ENCODE peak calls at places on chromosome 1, in nine cellular contexts. One of them, this sample, is unnamed.

GRCh38 chr1:106937104-106937503 is 119.4 kb upstream of the PRMT6 start:
- DNase-seq in heart right ventricle: no peak
- DNase-seq in A549: no peak
- DNase-seq in neural progenitor cell: no peak
- DNase-seq in MM.1S: no peak
- DNase-seq in sigmoid colon: no peak
- DNase-seq in GM12865: no peak
- DNase-seq in fibroblast of villous mesenchyme: peak
- DNase-seq in AG10803: peak
- DNase-seq in this sample: peak

GRCh38 chr1:60898987-60899386 is 183.4 kb upstream of the NFIA start:
- DNase-seq in heart right ventricle: no peak
- DNase-seq in A549: no peak
- DNase-seq in neural progenitor cell: no peak
- DNase-seq in MM.1S: peak
- DNase-seq in sigmoid colon: no peak
- DNase-seq in GM12865: peak
- DNase-seq in fibroblast of villous mesenchyme: no peak
- DNase-seq in AG10803: no peak
- DNase-seq in this sample: no peak

GRCh38 chr1:95023399-95024050 is 49.2 kb downstream of the ALG14 start:
- DNase-seq in heart right ventricle: peak
- DNase-seq in A549: no peak
- DNase-seq in neural progenitor cell: no peak
- DNase-seq in MM.1S: no peak
- DNase-seq in sigmoid colon: no peak
- DNase-seq in GM12865: no peak
- DNase-seq in fibroblast of villous mesenchyme: peak
- DNase-seq in AG10803: peak
- DNase-seq in this sample: peak

GRCh38 chr1:242043165-242043564 is 44.3 kb upstream of the MAP1LC3C start:
- DNase-seq in heart right ventricle: no peak
- DNase-seq in A549: no peak
- DNase-seq in neural progenitor cell: no peak
- DNase-seq in MM.1S: no peak
- DNase-seq in sigmoid colon: no peak
- DNase-seq in GM12865: no peak
- DNase-seq in fibroblast of villous mesenchyme: no peak
- DNase-seq in AG10803: no peak
- DNase-seq in this sample: no peak

GRCh38 chr1:234907585-234908457 is 220.8 kb downstream of the TOMM20 start:
- DNase-seq in heart right ventricle: no peak
- DNase-seq in A549: no peak
- DNase-seq in neural progenitor cell: no peak
- DNase-seq in MM.1S: no peak
- DNase-seq in sigmoid colon: no peak
- DNase-seq in GM12865: no peak
- DNase-seq in fibroblast of villous mesenchyme: peak
- DNase-seq in AG10803: peak
- DNase-seq in this sample: peak

GRCh38 chr1:17094664-17095063 is 24.6 kb downstream of the PADI2 start:
- DNase-seq in heart right ventricle: no peak
- DNase-seq in A549: no peak
- DNase-seq in neural progenitor cell: no peak
- DNase-seq in MM.1S: no peak
- DNase-seq in sigmoid colon: no peak
- DNase-seq in GM12865: peak
- DNase-seq in fibroblast of villous mesenchyme: no peak
- DNase-seq in AG10803: no peak
- DNase-seq in this sample: peak

GRCh38 chr1:156025873-156026272 is 5.1 kb upstream of the SSR2 start:
- DNase-seq in heart right ventricle: peak
- DNase-seq in A549: peak
- DNase-seq in neural progenitor cell: peak
- DNase-seq in MM.1S: no peak
- DNase-seq in sigmoid colon: no peak
- DNase-seq in GM12865: peak
- DNase-seq in fibroblast of villous mesenchyme: peak
- DNase-seq in AG10803: no peak
- DNase-seq in this sample: peak

GRCh38 chr1:17826165-17826488 is 71.0 kb downstream of the ACTL8 start:
- DNase-seq in heart right ventricle: no peak
- DNase-seq in A549: peak
- DNase-seq in neural progenitor cell: peak
- DNase-seq in MM.1S: no peak
- DNase-seq in sigmoid colon: no peak
- DNase-seq in GM12865: peak
- DNase-seq in fibroblast of villous mesenchyme: peak
- DNase-seq in AG10803: peak
- DNase-seq in this sample: peak

GRCh38 chr1:206455320-206455680 is 15.0 kb upstream of the IKBKE start:
- DNase-seq in heart right ventricle: no peak
- DNase-seq in A549: no peak
- DNase-seq in neural progenitor cell: no peak
- DNase-seq in MM.1S: no peak
- DNase-seq in sigmoid colon: no peak
- DNase-seq in GM12865: no peak
- DNase-seq in fibroblast of villous mesenchyme: no peak
- DNase-seq in AG10803: no peak
- DNase-seq in this sample: no peak

GRCh38 chr1:13662498-13662897 is 37.5 kb upstream of the PRDM2 start:
- DNase-seq in heart right ventricle: no peak
- DNase-seq in A549: no peak
- DNase-seq in neural progenitor cell: no peak
- DNase-seq in MM.1S: no peak
- DNase-seq in sigmoid colon: peak
- DNase-seq in GM12865: no peak
- DNase-seq in fibroblast of villous mesenchyme: peak
- DNase-seq in AG10803: peak
- DNase-seq in this sample: peak

GRCh38 chr1:179190861-179191260 is 38.6 kb downstream of the ABL2 start:
- DNase-seq in heart right ventricle: peak
- DNase-seq in A549: no peak
- DNase-seq in neural progenitor cell: no peak
- DNase-seq in MM.1S: no peak
- DNase-seq in sigmoid colon: no peak
- DNase-seq in GM12865: no peak
- DNase-seq in fibroblast of villous mesenchyme: peak
- DNase-seq in AG10803: no peak
- DNase-seq in this sample: peak

GRCh38 chr1:51998701-51999100 is 8.2 kb upstream of the RAB3B start:
- DNase-seq in heart right ventricle: no peak
- DNase-seq in A549: no peak
- DNase-seq in neural progenitor cell: no peak
- DNase-seq in MM.1S: no peak
- DNase-seq in sigmoid colon: no peak
- DNase-seq in GM12865: no peak
- DNase-seq in fibroblast of villous mesenchyme: no peak
- DNase-seq in AG10803: no peak
- DNase-seq in this sample: no peak

GRCh38 chr1:206663832-206664652 is 20.7 kb upstream of the MAPKAPK2 start:
- DNase-seq in heart right ventricle: peak
- DNase-seq in A549: peak
- DNase-seq in neural progenitor cell: peak
- DNase-seq in MM.1S: peak
- DNase-seq in sigmoid colon: peak
- DNase-seq in GM12865: peak
- DNase-seq in fibroblast of villous mesenchyme: peak
- DNase-seq in AG10803: peak
- DNase-seq in this sample: peak

DNA sequence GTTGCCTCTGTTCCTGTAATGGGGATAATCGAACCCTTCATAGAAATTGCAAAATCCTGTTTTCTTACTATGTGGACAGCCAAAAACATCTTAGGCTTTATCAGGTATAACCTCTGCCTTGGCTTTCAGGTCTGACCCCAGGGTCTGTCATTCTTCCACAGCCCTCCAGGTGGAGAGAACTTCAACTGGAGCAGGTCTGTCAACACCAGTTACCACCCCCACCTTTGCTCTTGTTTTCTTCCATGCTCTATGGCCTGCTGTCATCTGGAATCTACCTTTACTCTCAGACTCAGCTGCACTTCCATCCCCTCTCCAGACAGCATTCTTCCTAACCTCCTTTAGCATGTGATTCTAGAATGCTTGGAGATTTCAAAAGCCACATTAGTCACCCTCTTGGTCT is 10.4 kb upstream of the GJA9 start:
- DNase-seq in heart right ventricle: no peak
- DNase-seq in A549: peak
- DNase-seq in neural progenitor cell: peak
- DNase-seq in MM.1S: no peak
- DNase-seq in sigmoid colon: no peak
- DNase-seq in GM12865: no peak
- DNase-seq in fibroblast of villous mesenchyme: no peak
- DNase-seq in AG10803: no peak
- DNase-seq in this sample: peak
- TF ChIP-seq CTCF in heart right ventricle: no peak
- TF ChIP-seq CTCF in A549: no peak
- TF ChIP-seq CTCF in neural progenitor cell: peak
- TF ChIP-seq CTCF in MM.1S: no peak
- TF ChIP-seq CTCF in sigmoid colon: no peak
- TF ChIP-seq CTCF in GM12865: no peak
- TF ChIP-seq CTCF in fibroblast of villous mesenchyme: no peak
- TF ChIP-seq CTCF in AG10803: no peak
- TF ChIP-seq CTCF in this sample: peak

GRCh38 chr1:90717356-90717664 is 208 bp upstream of the BARHL2 start:
- DNase-seq in heart right ventricle: no peak
- DNase-seq in A549: no peak
- DNase-seq in neural progenitor cell: no peak
- DNase-seq in MM.1S: no peak
- DNase-seq in sigmoid colon: no peak
- DNase-seq in GM12865: no peak
- DNase-seq in fibroblast of villous mesenchyme: no peak
- DNase-seq in AG10803: no peak
- DNase-seq in this sample: no peak
- H3K4me3 ChIP-seq in heart right ventricle: no peak
- H3K4me3 ChIP-seq in A549: no peak
- H3K4me3 ChIP-seq in neural progenitor cell: peak
- H3K4me3 ChIP-seq in MM.1S: no peak
- H3K4me3 ChIP-seq in sigmoid colon: peak
- H3K4me3 ChIP-seq in GM12865: no peak
- H3K4me3 ChIP-seq in fibroblast of villous mesenchyme: no peak
- H3K4me3 ChIP-seq in AG10803: no peak
- H3K4me3 ChIP-seq in this sample: no peak

DNA sequence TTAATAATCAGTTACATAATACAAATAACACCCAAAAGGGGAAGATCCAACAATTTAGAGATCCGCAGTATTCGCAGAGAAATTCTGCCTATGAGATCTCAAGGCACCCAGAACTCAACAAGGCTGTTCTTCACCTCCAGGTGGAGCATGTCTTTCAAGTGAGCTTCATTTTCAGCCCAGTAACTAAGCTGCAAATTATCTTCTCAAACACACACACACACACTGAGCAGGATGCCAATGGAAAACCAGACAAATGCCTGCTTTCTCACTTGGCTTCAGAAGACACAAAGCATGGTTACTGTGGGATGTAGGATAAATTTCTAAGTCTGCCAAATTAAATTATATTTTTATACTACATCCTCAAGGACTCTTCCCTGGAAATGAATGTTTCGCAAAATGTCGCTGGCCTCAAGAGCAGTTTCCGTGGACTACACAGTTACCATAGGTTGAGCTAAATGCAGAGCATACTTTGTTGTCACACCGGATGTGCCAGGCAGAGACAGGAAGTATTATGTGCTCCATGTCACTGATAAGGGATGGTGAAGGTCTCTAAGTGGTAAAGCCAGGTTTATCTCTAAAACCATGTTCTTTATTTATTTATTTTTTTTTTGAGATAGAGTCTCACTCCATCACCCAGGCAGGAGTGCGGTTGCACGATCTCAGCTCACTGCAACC is 30.3 kb downstream of the UBR4 start:
- DNase-seq in heart right ventricle: no peak
- DNase-seq in A549: peak
- DNase-seq in neural progenitor cell: peak
- DNase-seq in MM.1S: no peak
- DNase-seq in sigmoid colon: no peak
- DNase-seq in GM12865: peak
- DNase-seq in fibroblast of villous mesenchyme: peak
- DNase-seq in AG10803: peak
- DNase-seq in this sample: peak
- TF ChIP-seq CTCF in heart right ventricle: peak
- TF ChIP-seq CTCF in A549: no peak
- TF ChIP-seq CTCF in neural progenitor cell: peak
- TF ChIP-seq CTCF in MM.1S: no peak
- TF ChIP-seq CTCF in sigmoid colon: peak
- TF ChIP-seq CTCF in GM12865: peak
- TF ChIP-seq CTCF in fibroblast of villous mesenchyme: peak
- TF ChIP-seq CTCF in AG10803: peak
- TF ChIP-seq CTCF in this sample: peak

GRCh38 chr1:111200802-111201161 is 336 bp upstream of the DENND2D start:
- DNase-seq in heart right ventricle: no peak
- DNase-seq in A549: no peak
- DNase-seq in neural progenitor cell: no peak
- DNase-seq in MM.1S: no peak
- DNase-seq in sigmoid colon: no peak
- DNase-seq in GM12865: no peak
- DNase-seq in fibroblast of villous mesenchyme: no peak
- DNase-seq in AG10803: no peak
- DNase-seq in this sample: no peak

GRCh38 chr1:111199881-111200801 is at the start of gene DENND2D:
- DNase-seq in heart right ventricle: peak
- DNase-seq in A549: no peak
- DNase-seq in neural progenitor cell: no peak
- DNase-seq in MM.1S: no peak
- DNase-seq in sigmoid colon: peak
- DNase-seq in GM12865: peak
- DNase-seq in fibroblast of villous mesenchyme: no peak
- DNase-seq in AG10803: no peak
- DNase-seq in this sample: no peak

GRCh38 chr1:111199329-111199728 is 1.1 kb downstream of the DENND2D start:
- DNase-seq in heart right ventricle: no peak
- DNase-seq in A549: no peak
- DNase-seq in neural progenitor cell: no peak
- DNase-seq in MM.1S: no peak
- DNase-seq in sigmoid colon: no peak
- DNase-seq in GM12865: peak
- DNase-seq in fibroblast of villous mesenchyme: no peak
- DNase-seq in AG10803: no peak
- DNase-seq in this sample: no peak

GRCh38 chr1:111197598-111198289 is 2.7 kb downstream of the DENND2D start:
- DNase-seq in heart right ventricle: no peak
- DNase-seq in A549: peak
- DNase-seq in neural progenitor cell: peak
- DNase-seq in MM.1S: no peak
- DNase-seq in sigmoid colon: no peak
- DNase-seq in GM12865: peak
- DNase-seq in fibroblast of villous mesenchyme: no peak
- DNase-seq in AG10803: peak
- DNase-seq in this sample: peak

DNA sequence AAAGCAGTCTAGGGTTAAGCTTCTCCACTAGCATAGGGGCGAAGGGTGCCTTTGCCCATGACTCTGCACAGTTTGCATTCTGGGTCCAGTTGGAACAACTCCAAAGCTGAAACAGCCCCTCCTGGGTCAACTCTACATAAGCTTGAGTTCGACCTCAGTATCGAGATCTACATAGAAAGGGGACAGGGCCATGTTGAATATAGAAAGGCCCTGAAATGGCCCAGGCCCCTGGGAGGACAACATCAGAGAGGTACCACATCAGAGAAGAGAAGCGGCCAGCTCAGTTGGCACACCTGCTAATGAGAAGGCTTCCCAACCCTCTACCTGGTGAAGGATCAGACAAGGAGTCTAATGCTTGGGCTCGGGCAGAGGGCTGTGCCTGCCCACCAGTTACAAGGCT is 1.6 kb downstream of the DENND2D start:
- DNase-seq in heart right ventricle: no peak
- DNase-seq in A549: no peak
- DNase-seq in neural progenitor cell: no peak
- DNase-seq in MM.1S: no peak
- DNase-seq in sigmoid colon: no peak
- DNase-seq in GM12865: peak
- DNase-seq in fibroblast of villous mesenchyme: no peak
- DNase-seq in AG10803: no peak
- DNase-seq in this sample: no peak
- H3K4me3 ChIP-seq in heart right ventricle: peak
- H3K4me3 ChIP-seq in A549: no peak
- H3K4me3 ChIP-seq in neural progenitor cell: no peak
- H3K4me3 ChIP-seq in MM.1S: no peak
- H3K4me3 ChIP-seq in sigmoid colon: peak
- H3K4me3 ChIP-seq in GM12865: peak
- H3K4me3 ChIP-seq in fibroblast of villous mesenchyme: no peak
- H3K4me3 ChIP-seq in AG10803: no peak
- H3K4me3 ChIP-seq in this sample: no peak

This sample was measured in choroid plexus epithelial cell.